ENCODE peak calls at places on chromosomes 4 and X, in five cellular contexts. S is Caco-2, W is RWPE1, O is neural progenitor cell, J is pancreas. F is an unnamed sample.

GRCh38 chr4:159267023-159267939 is 164.4 kb downstream of the RAPGEF2 start:
- DNase-seq in S (no peak), W (no peak), O (peak), J (no peak), F (no peak)

GRCh38 chrX:48626401-48627298 is 29.4 kb downstream of the WDR13 start:
- DNase-seq in S (no peak), W (no peak), O (no peak), J (no peak), F (peak)

GRCh38 chr4:99661907-99662306 is 4.3 kb upstream of the C4orf54 start:
- DNase-seq in S (no peak), W (no peak), O (no peak), J (no peak), F (no peak)

GRCh38 chr4:27048350-27049100 is 187.9 kb downstream of the STIM2 start:
- DNase-seq in S (no peak), W (peak), O (peak), J (no peak), F (peak)

GRCh38 chr4:57102050-57102564 is 8.1 kb downstream of the IGFBP7 start:
- DNase-seq in S (no peak), W (peak), O (no peak), J (peak), F (peak)

GRCh38 chr4:67558493-67558892 is at the start of gene STAP1:
- DNase-seq in S (no peak), W (no peak), O (no peak), J (no peak), F (no peak)

GRCh38 chr4:109979932-109980717 is 67.4 kb downstream of the EGF start:
- DNase-seq in S (no peak), W (peak), O (no peak), J (no peak), F (no peak)

GRCh38 chr4:88106205-88106604 is 52.2 kb downstream of the ABCG2 start:
- DNase-seq in S (no peak), W (no peak), O (no peak), J (no peak), F (peak)

GRCh38 chr4:71270901-71271300 is 67.9 kb upstream of the SLC4A4 start:
- DNase-seq in S (peak), W (no peak), O (peak), J (peak), F (peak)

GRCh38 chrX:124239911-124240310 is 92.5 kb upstream of the TEX13D start:
- DNase-seq in S (no peak), W (no peak), O (no peak), J (no peak), F (no peak)

GRCh38 chr4:71006203-71006907 is 12.9 kb downstream of the DCK start:
- DNase-seq in S (no peak), W (no peak), O (no peak), J (no peak), F (no peak)

GRCh38 chr4:10460313-10461047 is 3.3 kb upstream of the ZNF518B start:
- DNase-seq in S (no peak), W (no peak), O (no peak), J (no peak), F (no peak)

GRCh38 chrX:45711231-45711630 is 510.6 kb upstream of the DIPK2B start:
- DNase-seq in S (no peak), W (no peak), O (no peak), J (no peak), F (no peak)

GRCh38 chrX:121308276-121308805 is 260.9 kb downstream of the GLUD2 start:
- DNase-seq in S (no peak), W (peak), O (peak), J (peak), F (peak)

GRCh38 chr4:38672247-38673071 is 8.5 kb downstream of the KLF3 start:
- DNase-seq in S (no peak), W (no peak), O (peak), J (no peak), F (no peak)

GRCh38 chr4:137664416-137664815 is 132.1 kb upstream of the PCDH18 start:
- DNase-seq in S (no peak), W (no peak), O (no peak), J (no peak), F (no peak)

GRCh38 chr4:138576684-138577083 is 334.5 kb upstream of the SLC7A11 start:
- DNase-seq in S (no peak), W (peak), O (peak), J (no peak), F (peak)

GRCh38 chrX:13094374-13094773 is 50.0 kb upstream of the FAM9C start:
- DNase-seq in S (no peak), W (no peak), O (no peak), J (no peak), F (no peak)

GRCh38 chr4:129223955-129224354 is 128.0 kb downstream of the C4orf33 start:
- DNase-seq in S (no peak), W (no peak), O (no peak), J (no peak), F (peak)

GRCh38 chr4:129220254-129220653 is 124.3 kb downstream of the C4orf33 start:
- DNase-seq in S (no peak), W (no peak), O (no peak), J (no peak), F (no peak)

GRCh38 chr4:129213692-129214091 is 117.7 kb downstream of the C4orf33 start:
- DNase-seq in S (no peak), W (no peak), O (no peak), J (no peak), F (no peak)

GRCh38 chr4:129218897-129219296 is 122.9 kb downstream of the C4orf33 start:
- DNase-seq in S (no peak), W (no peak), O (no peak), J (no peak), F (no peak)

GRCh38 chr4:129218355-129218754 is 122.4 kb downstream of the C4orf33 start:
- DNase-seq in S (no peak), W (no peak), O (peak), J (no peak), F (no peak)
- TF ChIP-seq CTCF in S (no peak), W (peak), O (peak), J (no peak), F (no peak)

DNA sequence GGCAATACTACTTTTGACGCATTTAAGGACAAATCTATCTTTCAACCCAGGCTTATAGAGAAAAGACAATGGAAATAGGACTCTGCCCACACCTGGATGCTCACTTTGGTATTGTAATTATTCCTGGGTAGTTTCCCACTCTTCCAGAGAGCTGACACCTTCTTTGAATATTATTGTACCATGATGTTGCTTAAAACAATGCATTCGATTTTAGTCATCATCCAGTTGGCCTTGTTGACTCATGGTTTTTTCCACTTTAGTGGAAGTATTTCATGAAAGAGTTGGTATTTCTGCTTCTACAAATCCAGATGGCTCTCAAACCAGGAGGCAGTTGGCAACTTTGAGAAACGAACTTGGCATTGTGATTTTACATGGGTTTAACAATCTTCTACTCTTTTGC is 124.2 kb downstream of the ENOX2 start:
- DNase-seq in S (no peak), W (no peak), O (no peak), J (no peak), F (no peak)
- TF ChIP-seq CTCF in S (no peak), W (no peak), O (no peak), J (no peak), F (no peak)

DNA sequence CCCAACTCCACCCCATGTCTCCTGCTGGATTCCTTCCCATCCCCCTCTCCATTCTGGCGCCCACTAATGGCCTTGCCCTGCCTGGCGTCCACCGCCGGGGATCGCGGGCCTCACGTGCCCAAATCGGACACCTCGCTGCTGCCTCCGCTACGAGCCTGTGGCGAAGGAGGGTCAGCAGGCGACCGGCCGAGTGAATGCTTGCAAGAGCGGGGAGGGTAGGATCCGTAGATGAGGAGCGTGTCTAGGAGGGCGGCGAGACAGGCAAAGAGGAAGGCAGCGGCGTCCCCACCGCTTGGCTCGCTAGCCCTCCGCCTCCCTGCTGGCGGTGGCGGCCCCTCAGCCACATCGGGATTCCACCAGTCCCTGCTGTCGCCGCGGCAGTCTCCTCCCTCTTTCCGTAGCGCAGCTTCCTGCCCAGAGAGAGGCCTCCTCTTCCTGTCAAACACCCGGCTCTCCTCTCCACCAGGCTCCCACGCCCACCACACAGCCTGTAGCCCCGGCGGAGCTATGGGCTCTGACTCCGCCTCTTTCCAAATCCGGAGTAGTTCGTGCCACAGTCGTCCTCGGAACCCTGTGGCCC is at the start of gene SPIN2B:
- DNase-seq in S (peak), W (peak), O (peak), J (peak), F (peak)
- TF ChIP-seq CTCF in S (peak), W (peak), O (peak), J (no peak), F (no peak)

DNA sequence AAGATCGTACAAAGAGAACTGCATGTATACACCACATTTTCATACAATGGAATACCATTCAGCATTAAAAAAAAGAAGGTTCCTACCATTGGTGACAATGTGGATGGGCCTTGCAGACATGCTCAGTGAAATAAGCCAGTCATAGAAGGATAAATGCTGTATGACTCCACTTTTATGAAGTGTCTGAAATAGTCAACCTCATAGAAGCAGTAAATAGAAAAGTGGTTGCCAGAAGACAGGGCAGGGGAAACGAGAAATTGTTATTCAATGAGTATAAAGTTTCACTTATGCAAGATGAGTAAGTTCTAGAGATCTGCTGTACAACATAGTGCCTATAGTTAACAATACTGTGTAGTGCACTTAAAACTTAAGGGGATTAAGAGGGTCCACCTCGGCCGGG is 257.5 kb upstream of the FTHL17 start:
- DNase-seq in S (no peak), W (no peak), O (no peak), J (no peak), F (no peak)
- TF ChIP-seq CTCF in S (no peak), W (no peak), O (no peak), J (no peak), F (no peak)

DNA sequence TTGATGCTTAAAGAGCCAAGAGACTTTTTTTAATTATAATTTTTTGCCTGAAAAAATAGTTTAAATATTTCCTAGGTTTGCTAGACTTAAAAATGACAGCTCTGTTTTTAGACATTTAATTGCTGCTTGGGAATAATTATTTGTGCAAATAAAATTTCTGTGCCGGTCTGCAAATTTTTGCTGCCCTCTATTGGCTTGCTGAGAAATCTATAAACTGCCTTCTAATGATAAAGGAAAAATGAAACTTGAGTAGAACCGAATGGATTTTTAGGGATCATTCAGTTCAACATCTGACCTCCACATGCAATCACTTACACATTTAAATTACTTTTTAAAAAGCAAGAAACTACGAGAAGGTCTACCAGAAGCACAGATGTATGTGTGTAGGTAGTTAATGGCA is 434.0 kb downstream of the FAM133A start:
- DNase-seq in S (no peak), W (peak), O (no peak), J (no peak), F (no peak)
- TF ChIP-seq CTCF in S (no peak), W (peak), O (peak), J (no peak), F (peak)

DNA sequence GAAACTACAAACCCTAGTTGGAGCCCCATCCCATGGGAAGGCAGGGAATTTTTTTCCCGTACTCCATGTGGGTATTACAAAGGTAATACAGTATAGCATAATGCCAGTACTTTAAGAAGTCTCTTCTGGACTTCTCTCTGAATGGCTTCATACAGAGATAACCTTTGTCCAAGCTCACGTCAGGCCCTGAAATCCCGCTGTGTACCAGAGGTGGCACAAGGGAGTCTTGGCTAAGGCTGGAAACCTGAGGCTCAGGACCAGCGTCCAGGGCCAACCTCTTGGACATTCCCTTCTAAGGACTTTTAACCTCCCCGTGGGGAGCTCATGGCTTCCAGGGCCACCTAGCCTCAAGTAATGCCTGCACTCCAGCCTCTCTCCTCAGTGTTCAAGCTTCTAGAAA is 338.9 kb upstream of the FAM241A start:
- DNase-seq in S (peak), W (peak), O (peak), J (no peak), F (peak)
- TF ChIP-seq CTCF in S (peak), W (no peak), O (peak), J (no peak), F (peak)

GRCh38 chr4:52684896-52685295 is 25.8 kb upstream of the USP46 start:
- DNase-seq in S (no peak), W (no peak), O (no peak), J (no peak), F (no peak)

DNA sequence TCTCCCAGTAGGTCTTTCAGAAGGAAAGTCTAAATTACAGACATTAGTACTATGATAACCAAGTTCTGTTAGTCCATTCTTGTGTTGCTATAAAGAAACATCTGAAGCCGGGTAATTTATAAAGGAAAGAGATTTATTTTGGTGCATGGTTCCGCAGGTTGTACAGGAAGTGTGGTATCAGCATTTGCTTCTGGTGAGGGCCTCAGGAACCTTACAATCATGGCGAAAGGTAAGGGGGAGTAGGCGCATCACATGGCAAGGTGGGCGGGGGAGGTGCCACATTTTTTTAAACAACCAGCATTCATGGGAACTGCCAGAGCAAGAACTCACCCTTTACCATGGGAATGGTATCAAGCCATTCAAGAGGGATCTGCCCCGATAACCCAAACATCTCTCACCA is 26.2 kb upstream of the USP46 start:
- DNase-seq in S (no peak), W (no peak), O (no peak), J (no peak), F (no peak)
- TF ChIP-seq CTCF in S (no peak), W (no peak), O (no peak), J (no peak), F (no peak)

GRCh38 chrX:40262641-40263560 is 165.1 kb upstream of the BCOR start:
- DNase-seq in S (no peak), W (peak), O (no peak), J (no peak), F (no peak)
- TF ChIP-seq CTCF in S (no peak), W (no peak), O (no peak), J (no peak), F (no peak)

F was measured in MCF 10A.